ENCODE peak calls at places on chromosomes 7 and 10, in four cellular contexts. T is NCI-H82, J is dermis microvascular lymphatic vessel endothelial cell, D is hypothalamus. M is an unnamed sample.

GRCh38 chr10:102549549-102549948 is 45.8 kb downstream of the SUFU start:
- DNase-seq in T (no peak), J (no peak), D (no peak), M (no peak)

GRCh38 chr7:4241791-4242190 is 440.3 kb upstream of the FOXK1 start:
- DNase-seq in T (no peak), J (no peak), D (no peak), M (no peak)

GRCh38 chr7:92402920-92403759 is 44.1 kb upstream of the GATAD1 start:
- DNase-seq in T (peak; percentile 29), J (no peak), D (no peak), M (no peak)

GRCh38 chr7:47301078-47301477 is 280.8 kb downstream of the TNS3 start:
- DNase-seq in T (no peak), J (no peak), D (no peak), M (no peak)

GRCh38 chr10:101561068-101561915 is 26.8 kb downstream of the POLL start:
- DNase-seq in T (peak; percentile 26), J (no peak), D (no peak), M (no peak)

GRCh38 chr10:112904000-112904399 is 46.0 kb upstream of the TCF7L2 start:
- DNase-seq in T (no peak), J (peak; percentile 27), D (no peak), M (no peak)

GRCh38 chr10:66591865-66592264 is 334.0 kb upstream of the LRRTM3 start:
- DNase-seq in T (no peak), J (no peak), D (no peak), M (no peak)

GRCh38 chr10:76444034-76444800 is 1012.8 kb downstream of the LRMDA start:
- DNase-seq in T (no peak), J (no peak), D (no peak), M (no peak)

GRCh38 chr10:8985651-8986050 is 931.2 kb downstream of the GATA3 start:
- DNase-seq in T (no peak), J (no peak), D (no peak), M (no peak)

GRCh38 chr7:44073664-44074348 is 8.4 kb upstream of the PGAM2 start:
- DNase-seq in T (no peak), J (peak; percentile 88), D (peak; percentile 56), M (no peak)

GRCh38 chr10:69119896-69120295 is 4.1 kb upstream of the VPS26A start:
- DNase-seq in T (no peak), J (no peak), D (no peak), M (no peak)

GRCh38 chr10:6162589-6163356 is 40.0 kb upstream of the PFKFB3 start:
- DNase-seq in T (peak; percentile 13), J (no peak), D (no peak), M (no peak)

GRCh38 chr7:37211097-37211496 is 237.6 kb downstream of the ELMO1 start:
- DNase-seq in T (no peak), J (no peak), D (no peak), M (no peak)

GRCh38 chr7:1263391-1263951 is 30.8 kb downstream of the UNCX start:
- DNase-seq in T (no peak), J (no peak), D (no peak), M (no peak)

GRCh38 chr7:27526991-27527722 is 135.5 kb downstream of the HIBADH start:
- DNase-seq in T (peak; percentile 40), J (no peak), D (no peak), M (no peak)

GRCh38 chr7:136964347-136964746 is 95.9 kb downstream of the CHRM2 start:
- DNase-seq in T (no peak), J (no peak), D (no peak), M (no peak)

GRCh38 chr10:123967626-123968243 is 76.1 kb upstream of the CPXM2 start:
- DNase-seq in T (peak; percentile 70), J (peak; percentile 51), D (peak; percentile 51), M (peak; percentile 67)

GRCh38 chr7:127594490-127594889 is 954 bp downstream of the FSCN3 start:
- DNase-seq in T (no peak), J (no peak), D (no peak), M (no peak)

GRCh38 chr7:149836434-149836833 is 1.7 kb upstream of the ZNF862 start:
- DNase-seq in T (no peak), J (no peak), D (no peak), M (no peak)